ENCODE peak calls at places on chromosome 3, in six cellular contexts. R is adrenal gland; C is effector CD4-positive, alpha-beta T cell; M is KG1; H is caudate nucleus; D is HS-5. L is an unnamed sample.

GRCh38 chr3:45607790-45608189 is 13.2 kb downstream of the LIMD1 start:
- DNase-seq in R (no peak), C (no peak), M (no peak), H (no peak), D (peak; percentile 77), L (peak; percentile 43)

GRCh38 chr3:96900600-96900999 is 86.2 kb downstream of the EPHA6 start:
- DNase-seq in R (no peak), C (no peak), M (no peak), H (no peak), D (no peak), L (no peak)

GRCh38 chr3:55486857-55487375 is at the start of gene WNT5A:
- DNase-seq in R (no peak), C (no peak), M (no peak), H (no peak), D (no peak), L (peak; percentile 53)

GRCh38 chr3:10534066-10534465 is 28.7 kb upstream of the ATP2B2 start:
- DNase-seq in R (no peak), C (no peak), M (no peak), H (no peak), D (no peak), L (no peak)

GRCh38 chr3:40366203-40367162 is 20.5 kb upstream of the ENTPD3 start:
- DNase-seq in R (no peak), C (no peak), M (no peak), H (no peak), D (no peak), L (peak; percentile 14)

GRCh38 chr3:121619691-121620090 is 26.5 kb downstream of the FBXO40 start:
- DNase-seq in R (no peak), C (no peak), M (no peak), H (no peak), D (no peak), L (no peak)

GRCh38 chr3:146498002-146498736 is 28.8 kb upstream of the PLSCR2 start:
- DNase-seq in R (no peak), C (no peak), M (no peak), H (no peak), D (no peak), L (no peak)

GRCh38 chr3:172519241-172519640 is 4.0 kb downstream of the TNFSF10 start:
- DNase-seq in R (no peak), C (no peak), M (no peak), H (no peak), D (no peak), L (no peak)

GRCh38 chr3:38210141-38210757 is 44.9 kb downstream of the OXSR1 start:
- DNase-seq in R (no peak), C (no peak), M (no peak), H (no peak), D (no peak), L (no peak)

GRCh38 chr3:187798126-187798525 is 52.9 kb upstream of the BCL6 start:
- DNase-seq in R (no peak), C (no peak), M (no peak), H (no peak), D (no peak), L (no peak)

GRCh38 chr3:49567406-49567805 is 13.1 kb downstream of the BSN start:
- DNase-seq in R (no peak), C (no peak), M (no peak), H (no peak), D (no peak), L (no peak)

GRCh38 chr3:12773030-12773723 is 14.1 kb upstream of the TMEM40 start:
- DNase-seq in R (no peak), C (no peak), M (no peak), H (no peak), D (no peak), L (no peak)

GRCh38 chr3:171284308-171285075 is 175.7 kb downstream of the TNIK start:
- DNase-seq in R (peak; percentile 38), C (no peak), M (peak; percentile 20), H (no peak), D (peak; percentile 87), L (peak; percentile 96)

GRCh38 chr3:23676093-23676492 is 129.7 kb upstream of the UBE2E1 start:
- DNase-seq in R (no peak), C (no peak), M (no peak), H (no peak), D (no peak), L (no peak)

GRCh38 chr3:150968341-150968740 is 4.2 kb downstream of the CLRN1 start:
- DNase-seq in R (no peak), C (no peak), M (no peak), H (no peak), D (no peak), L (no peak)

GRCh38 chr3:8589880-8590556 is 54.6 kb downstream of the SSUH2 start:
- DNase-seq in R (no peak), C (no peak), M (no peak), H (no peak), D (no peak), L (peak; percentile 79)

GRCh38 chr3:128749035-128749434 is 23.1 kb downstream of the RAB7A start:
- DNase-seq in R (no peak), C (no peak), M (no peak), H (no peak), D (no peak), L (no peak)

GRCh38 chr3:126197854-126198584 is 17.6 kb upstream of the ALDH1L1 start:
- DNase-seq in R (peak; percentile 88), C (no peak), M (peak; percentile 23), H (no peak), D (no peak), L (peak; percentile 56)

GRCh38 chr3:99269606-99270355 is 368.3 kb upstream of the DCBLD2 start:
- DNase-seq in R (peak; percentile 16), C (no peak), M (no peak), H (no peak), D (no peak), L (no peak)

GRCh38 chr3:46484911-46485696 is 12.7 kb upstream of the RTP3 start:
- DNase-seq in R (no peak), C (no peak), M (no peak), H (no peak), D (no peak), L (no peak)

GRCh38 chr3:37833790-37834189 is 27.9 kb upstream of the CTDSPL start:
- DNase-seq in R (peak; percentile 37), C (no peak), M (no peak), H (no peak), D (no peak), L (no peak)

GRCh38 chr3:39639344-39640236 is 169.8 kb upstream of the MYRIP start:
- DNase-seq in R (peak; percentile 85), C (no peak), M (peak; percentile 32), H (peak; percentile 1), D (peak; percentile 92), L (peak; percentile 93)

GRCh38 chr3:187186801-187187421 is 10.4 kb upstream of the RTP1 start:
- DNase-seq in R (peak; percentile 24), C (no peak), M (no peak), H (no peak), D (no peak), L (peak; percentile 84)

GRCh38 chr3:97125902-97126499 is 311.6 kb downstream of the EPHA6 start:
- DNase-seq in R (no peak), C (no peak), M (no peak), H (no peak), D (no peak), L (no peak)

GRCh38 chr3:52349131-52349530 is 33.0 kb downstream of the DNAH1 start:
- DNase-seq in R (no peak), C (no peak), M (no peak), H (no peak), D (no peak), L (no peak)

GRCh38 chr3:28906561-28907310 is 374.1 kb upstream of the RBMS3 start:
- DNase-seq in R (no peak), C (no peak), M (no peak), H (no peak), D (no peak), L (no peak)

GRCh38 chr3:112813723-112814171 is 32.9 kb downstream of the CD200R1L start:
- DNase-seq in R (peak; percentile 32), C (no peak), M (peak; percentile 80), H (no peak), D (no peak), L (no peak)

GRCh38 chr3:197599089-197599765 is 43.5 kb upstream of the BDH1 start:
- DNase-seq in R (peak; percentile 80), C (peak; percentile 75), M (no peak), H (no peak), D (peak; percentile 26), L (peak; percentile 83)

GRCh38 chr3:50542177-50543034 is 25.1 kb downstream of the C3orf18 start:
- DNase-seq in R (peak; percentile 79), C (peak; percentile 50), M (no peak), H (peak; percentile 23), D (no peak), L (peak; percentile 45)

GRCh38 chr3:106013971-106014370 is 145.2 kb upstream of the CBLB start:
- DNase-seq in R (no peak), C (no peak), M (no peak), H (no peak), D (peak; percentile 95), L (peak; percentile 76)

GRCh38 chr3:194271459-194272035 is 79.6 kb downstream of the CPN2 start:
- DNase-seq in R (no peak), C (no peak), M (no peak), H (no peak), D (no peak), L (peak; percentile 14)

GRCh38 chr3:23761440-23761896 is 44.3 kb upstream of the UBE2E1 start:
- DNase-seq in R (peak; percentile 10), C (no peak), M (no peak), H (no peak), D (no peak), L (peak; percentile 28)

GRCh38 chr3:161177996-161178395 is 43.1 kb upstream of the NMD3 start:
- DNase-seq in R (no peak), C (no peak), M (no peak), H (no peak), D (no peak), L (peak; percentile 78)

GRCh38 chr3:67662733-67663132 is 8.3 kb upstream of the SUCLG2 start:
- DNase-seq in R (no peak), C (no peak), M (no peak), H (no peak), D (no peak), L (no peak)

GRCh38 chr3:158791259-158791920 is 10.5 kb upstream of the MFSD1 start:
- DNase-seq in R (peak; percentile 59), C (peak; percentile 11), M (peak; percentile 51), H (no peak), D (no peak), L (peak; percentile 80)

GRCh38 chr3:9717050-9717555 is 13.5 kb downstream of the CPNE9 start:
- DNase-seq in R (no peak), C (no peak), M (no peak), H (no peak), D (no peak), L (no peak)

L was measured in astrocyte of the spinal cord.